ENCODE peak calls at places on chromosomes 3 and 15, in four cellular contexts. J is H1, Y is GM12878, S is K562. Z is an unnamed sample.

GRCh38 chr3:52128118-52128683 is 26.0 kb downstream of the POC1A start:
- DNase-seq in S (peak), J (no peak), Y (no peak), Z (peak)

GRCh38 chr15:89665449-89666146 is 10.3 kb upstream of the KIF7 start:
- DNase-seq in S (peak), J (no peak), Y (no peak), Z (no peak)

GRCh38 chr3:162441716-162442115 is 945.1 kb downstream of the OTOL1 start:
- DNase-seq in S (no peak), J (no peak), Y (no peak), Z (no peak)

GRCh38 chr3:196666001-196666867 is 26.7 kb downstream of the NRROS start:
- DNase-seq in Y (no peak), J (peak), S (no peak), Z (peak)

GRCh38 chr3:73177827-73178226 is 116.4 kb downstream of the EBLN2 start:
- DNase-seq in Y (no peak), J (no peak), S (no peak), Z (no peak)

GRCh38 chr15:99109555-99110021 is 4.7 kb downstream of the SYNM start:
- DNase-seq in Y (peak), S (no peak), J (no peak), Z (no peak)

GRCh38 chr3:11736136-11736833 is 92.6 kb upstream of the VGLL4 start:
- DNase-seq in Y (no peak), S (no peak), J (no peak), Z (no peak)

GRCh38 chr3:143901105-143901504 is 52.8 kb upstream of the SLC9A9 start:
- DNase-seq in Y (no peak), S (no peak), J (no peak), Z (no peak)

GRCh38 chr3:143657391-143657790 is 190.9 kb downstream of the SLC9A9 start:
- DNase-seq in S (no peak), Y (no peak), J (no peak), Z (no peak)

DNA sequence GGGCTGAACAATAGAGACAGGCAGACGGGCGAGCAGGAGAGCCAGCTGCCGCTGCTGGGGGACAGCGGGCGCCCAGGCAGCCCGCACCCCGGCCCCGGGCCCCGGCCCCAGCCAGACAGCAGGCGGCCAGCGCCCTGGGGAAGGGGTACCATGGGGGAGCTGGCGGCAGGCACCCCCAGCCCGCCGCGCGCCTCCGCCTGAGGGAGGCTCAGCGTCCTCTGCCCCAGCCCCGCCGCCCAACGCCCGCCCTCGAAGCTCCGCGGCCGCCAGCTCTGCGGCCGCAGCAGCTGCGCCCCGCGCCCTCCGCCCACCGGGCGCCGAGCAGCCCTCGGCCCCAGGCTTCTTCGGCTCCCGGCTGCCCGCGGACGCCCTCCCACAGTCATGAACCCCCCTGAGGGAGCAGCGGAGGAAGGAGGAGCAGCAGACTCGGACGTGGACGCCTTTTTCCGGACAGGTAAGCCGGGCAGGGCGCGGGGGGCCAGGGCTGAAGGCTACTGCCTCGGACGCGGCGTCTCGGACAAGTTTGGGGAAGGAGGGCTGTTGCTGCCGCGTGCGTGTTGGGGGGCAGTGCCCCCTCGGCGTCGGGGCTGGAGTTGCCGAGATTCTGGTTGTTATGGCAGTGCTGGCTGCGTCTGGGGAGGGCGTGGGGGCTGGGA is 41.6 kb upstream of the ROPN1 start:
- DNase-seq in Y (no peak), S (peak), J (no peak), Z (no peak)
- TF ChIP-seq JUND in Y (no peak), S (no peak), J (no peak), Z (no peak)

DNA sequence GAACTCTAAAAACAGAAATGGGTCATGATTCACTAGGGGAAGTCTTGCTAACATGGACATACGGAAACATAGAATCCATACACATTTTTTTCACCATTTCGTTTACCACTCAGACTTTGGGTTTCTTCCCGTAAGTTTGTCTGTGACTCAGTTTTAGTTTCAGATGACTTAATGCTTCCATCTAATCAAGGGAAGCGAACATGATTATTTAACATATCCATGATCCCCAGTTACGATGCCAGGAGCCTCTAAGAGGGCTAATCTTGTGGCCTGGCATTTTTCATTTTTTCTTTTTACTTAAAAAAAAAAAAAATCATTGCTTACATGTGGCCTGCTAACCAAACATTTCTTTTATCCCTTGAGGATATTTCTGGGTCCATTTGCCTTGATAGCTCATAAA is 20.2 kb upstream of the PLOD2 start:
- DNase-seq in Y (no peak), S (no peak), J (no peak), Z (no peak)
- TF ChIP-seq CBX5 in Y (no peak), S (no peak), J (no peak), Z (no peak)

GRCh38 chr15:93477188-93477587 is 388.2 kb upstream of the RGMA start:
- DNase-seq in Y (no peak), S (no peak), J (peak), Z (no peak)

GRCh38 chr15:93477721-93478120 is 388.7 kb upstream of the RGMA start:
- DNase-seq in Y (no peak), S (no peak), J (no peak), Z (no peak)

GRCh38 chr15:93479679-93480078 is 390.7 kb upstream of the RGMA start:
- DNase-seq in S (no peak), J (no peak), Y (no peak), Z (no peak)

GRCh38 chr15:93476491-93477176 is 387.6 kb upstream of the RGMA start:
- DNase-seq in J (no peak), Y (no peak), S (no peak), Z (no peak)

GRCh38 chr15:93478922-93479321 is 389.9 kb upstream of the RGMA start:
- DNase-seq in Y (no peak), J (no peak), S (no peak), Z (no peak)
- TF ChIP-seq JUND in Y (no peak), J (no peak), S (no peak), Z (no peak)

DNA sequence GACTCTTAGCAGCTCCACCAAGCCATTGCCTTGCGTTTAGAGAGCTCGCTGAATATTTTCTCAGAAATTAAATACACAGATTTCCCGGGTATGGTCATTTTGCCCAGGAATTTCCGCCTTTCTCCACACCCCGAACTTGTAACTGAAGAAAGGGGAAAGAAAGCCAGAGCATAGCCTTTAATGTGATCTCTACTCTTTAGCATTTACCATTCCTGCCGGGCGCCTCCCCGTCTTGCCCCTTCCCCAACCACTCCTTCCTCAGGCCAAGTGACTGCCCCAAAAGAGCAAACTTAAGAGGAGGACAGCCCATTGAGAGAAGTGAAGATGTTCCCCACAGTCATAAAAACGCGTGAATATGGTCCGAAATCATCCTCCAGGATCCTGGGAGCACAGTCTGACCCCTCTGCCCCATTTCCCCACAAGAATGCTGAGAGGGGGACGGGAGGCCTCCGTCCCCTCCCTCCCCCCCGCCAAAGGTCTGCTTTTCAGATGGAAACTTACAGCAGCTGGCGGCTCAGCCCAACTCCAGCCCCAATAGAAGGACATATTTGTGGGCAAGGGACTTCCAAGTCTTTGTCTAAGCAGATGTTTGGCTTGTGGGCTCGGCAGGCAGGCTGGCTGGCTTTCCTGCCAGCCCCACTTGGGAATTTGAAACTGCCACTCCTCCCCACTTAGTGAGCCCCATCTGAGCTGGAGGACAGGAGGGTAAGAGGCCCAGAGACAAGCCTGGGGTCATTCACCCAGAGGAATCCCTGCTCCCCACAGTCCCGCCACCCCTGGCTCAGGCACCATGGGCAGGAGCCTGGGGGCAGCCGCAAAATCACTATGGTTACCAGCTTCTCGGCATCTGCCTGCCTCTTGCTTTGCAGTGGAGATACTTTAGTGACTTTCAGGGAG is 53.4 kb downstream of the LMCD1 start:
- DNase-seq in J (peak), Y (no peak), S (no peak), Z (no peak)
- TF ChIP-seq CBX5 in J (no peak), Y (no peak), S (no peak), Z (no peak)